ENCODE peak calls at places on chromosomes 3 and 15, in seven cellular contexts. One of them, this sample, is unnamed.

GRCh38 chr15:29674661-29675533 is 147.4 kb downstream of the TJP1 start:
- DNase-seq in IMR-90: peak
- DNase-seq in lower leg skin: no peak
- DNase-seq in stimulated activated CD8-positive, alpha-beta memory T cell treated with anti-CD3 and anti-CD28 coated beads, Interleukin-4, amount 100 ng/mL, for 1 hour: no peak
- DNase-seq in fibroblast of mammary gland: peak
- DNase-seq in stimulated activated CD4-positive, alpha-beta T cell treated with anti-CD3 and anti-CD28 coated beads, Interleukin-1b, Interleukin-23, amount 100 ng/mL, for 48 hours: no peak
- DNase-seq in A172: no peak
- DNase-seq in this sample: no peak

GRCh38 chr3:13103416-13104058 is 30.3 kb upstream of the IQSEC1 start:
- DNase-seq in IMR-90: no peak
- DNase-seq in lower leg skin: no peak
- DNase-seq in stimulated activated CD8-positive, alpha-beta memory T cell treated with anti-CD3 and anti-CD28 coated beads, Interleukin-4, amount 100 ng/mL, for 1 hour: no peak
- DNase-seq in fibroblast of mammary gland: no peak
- DNase-seq in stimulated activated CD4-positive, alpha-beta T cell treated with anti-CD3 and anti-CD28 coated beads, Interleukin-1b, Interleukin-23, amount 100 ng/mL, for 48 hours: no peak
- DNase-seq in A172: no peak
- DNase-seq in this sample: no peak

GRCh38 chr15:66389859-66390382 is 3.2 kb downstream of the MAP2K1 start:
- DNase-seq in IMR-90: peak
- DNase-seq in lower leg skin: no peak
- DNase-seq in stimulated activated CD8-positive, alpha-beta memory T cell treated with anti-CD3 and anti-CD28 coated beads, Interleukin-4, amount 100 ng/mL, for 1 hour: no peak
- DNase-seq in fibroblast of mammary gland: peak
- DNase-seq in stimulated activated CD4-positive, alpha-beta T cell treated with anti-CD3 and anti-CD28 coated beads, Interleukin-1b, Interleukin-23, amount 100 ng/mL, for 48 hours: no peak
- DNase-seq in A172: no peak
- DNase-seq in this sample: no peak

GRCh38 chr15:31488437-31489204 is 162.0 kb downstream of the KLF13 start:
- DNase-seq in IMR-90: peak
- DNase-seq in lower leg skin: peak
- DNase-seq in stimulated activated CD8-positive, alpha-beta memory T cell treated with anti-CD3 and anti-CD28 coated beads, Interleukin-4, amount 100 ng/mL, for 1 hour: no peak
- DNase-seq in fibroblast of mammary gland: peak
- DNase-seq in stimulated activated CD4-positive, alpha-beta T cell treated with anti-CD3 and anti-CD28 coated beads, Interleukin-1b, Interleukin-23, amount 100 ng/mL, for 48 hours: no peak
- DNase-seq in A172: peak
- DNase-seq in this sample: peak

GRCh38 chr3:39284457-39284881 is 4.6 kb upstream of the CX3CR1 start:
- DNase-seq in IMR-90: no peak
- DNase-seq in lower leg skin: no peak
- DNase-seq in stimulated activated CD8-positive, alpha-beta memory T cell treated with anti-CD3 and anti-CD28 coated beads, Interleukin-4, amount 100 ng/mL, for 1 hour: no peak
- DNase-seq in fibroblast of mammary gland: no peak
- DNase-seq in stimulated activated CD4-positive, alpha-beta T cell treated with anti-CD3 and anti-CD28 coated beads, Interleukin-1b, Interleukin-23, amount 100 ng/mL, for 48 hours: no peak
- DNase-seq in A172: no peak
- DNase-seq in this sample: no peak

GRCh38 chr3:190130700-190131099 is 10.0 kb upstream of the P3H2 start:
- DNase-seq in IMR-90: no peak
- DNase-seq in lower leg skin: no peak
- DNase-seq in stimulated activated CD8-positive, alpha-beta memory T cell treated with anti-CD3 and anti-CD28 coated beads, Interleukin-4, amount 100 ng/mL, for 1 hour: no peak
- DNase-seq in fibroblast of mammary gland: peak
- DNase-seq in stimulated activated CD4-positive, alpha-beta T cell treated with anti-CD3 and anti-CD28 coated beads, Interleukin-1b, Interleukin-23, amount 100 ng/mL, for 48 hours: no peak
- DNase-seq in A172: no peak
- DNase-seq in this sample: no peak

GRCh38 chr3:37537914-37538691 is 323.6 kb upstream of the CTDSPL start:
- DNase-seq in IMR-90: no peak
- DNase-seq in lower leg skin: no peak
- DNase-seq in stimulated activated CD8-positive, alpha-beta memory T cell treated with anti-CD3 and anti-CD28 coated beads, Interleukin-4, amount 100 ng/mL, for 1 hour: no peak
- DNase-seq in fibroblast of mammary gland: peak
- DNase-seq in stimulated activated CD4-positive, alpha-beta T cell treated with anti-CD3 and anti-CD28 coated beads, Interleukin-1b, Interleukin-23, amount 100 ng/mL, for 48 hours: no peak
- DNase-seq in A172: no peak
- DNase-seq in this sample: no peak

GRCh38 chr15:68584704-68585573 is 6.1 kb downstream of the CORO2B start:
- DNase-seq in IMR-90: no peak
- DNase-seq in lower leg skin: no peak
- DNase-seq in stimulated activated CD8-positive, alpha-beta memory T cell treated with anti-CD3 and anti-CD28 coated beads, Interleukin-4, amount 100 ng/mL, for 1 hour: no peak
- DNase-seq in fibroblast of mammary gland: no peak
- DNase-seq in stimulated activated CD4-positive, alpha-beta T cell treated with anti-CD3 and anti-CD28 coated beads, Interleukin-1b, Interleukin-23, amount 100 ng/mL, for 48 hours: no peak
- DNase-seq in A172: no peak
- DNase-seq in this sample: no peak

This sample was measured in gastrocnemius medialis.